ENCODE peak calls at places on chromosomes 6 and 20, in four cellular contexts. C is H1, D is HCT116, E is GM12878. J is an unnamed sample.

GRCh38 chr20:63822276-63822696 is 8.8 kb downstream of the ZBTB46 start:
- DNase-seq in C (no peak), D (no peak), E (no peak), J (no peak)

GRCh38 chr6:125745281-125746018 is 4.0 kb upstream of the HEY2 start:
- DNase-seq in C (peak; percentile 88), D (no peak), E (no peak), J (no peak)

GRCh38 chr20:13494019-13494418 is 144.7 kb downstream of the TASP1 start:
- DNase-seq in C (no peak), D (no peak), E (no peak), J (no peak)

GRCh38 chr6:44388876-44389275 is 1.4 kb downstream of the CDC5L start:
- DNase-seq in C (no peak), D (no peak), E (no peak), J (no peak)

GRCh38 chr6:161079566-161080262 is 88.1 kb downstream of the MAP3K4 start:
- DNase-seq in C (no peak), D (no peak), E (no peak), J (no peak)

GRCh38 chr6:156068870-156069269 is 613.2 kb upstream of the NOX3 start:
- DNase-seq in C (no peak), D (no peak), E (no peak), J (no peak)

GRCh38 chr6:148179786-148180185 is 162.9 kb upstream of the SASH1 start:
- DNase-seq in C (no peak), D (peak; percentile 10), E (no peak), J (peak; percentile 43)

GRCh38 chr20:51221791-51222408 is 199.0 kb upstream of the KCNG1 start:
- DNase-seq in C (peak; percentile 23), D (peak; percentile 40), E (no peak), J (no peak)

GRCh38 chr20:50391444-50392137 is 118.6 kb upstream of the PTPN1 start:
- DNase-seq in C (no peak), D (no peak), E (no peak), J (no peak)

GRCh38 chr6:3079700-3080099 is 11.4 kb downstream of the RIPK1 start:
- DNase-seq in C (no peak), D (no peak), E (no peak), J (no peak)

DNA sequence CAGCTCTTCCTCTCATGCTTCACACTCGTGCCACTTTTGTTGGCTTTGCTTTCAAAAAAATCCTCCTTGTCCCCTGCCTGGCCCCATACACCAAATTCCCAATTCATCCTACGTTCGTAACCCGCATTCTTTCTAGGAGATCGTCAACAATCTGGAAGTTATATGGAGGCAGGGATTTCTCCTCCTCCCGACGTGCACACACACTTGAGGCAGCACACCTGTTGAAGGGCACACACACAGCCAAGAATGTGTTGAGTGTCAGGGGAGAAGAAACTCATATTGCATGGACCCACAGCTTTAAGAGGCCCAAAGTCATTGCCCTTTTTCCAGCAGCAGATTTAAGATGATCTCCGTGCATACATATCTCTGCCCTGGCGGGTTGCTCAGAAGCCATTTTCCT is 28.9 kb downstream of the THBS2 start:
- DNase-seq in C (no peak), D (no peak), E (no peak), J (no peak)
- TF ChIP-seq SP1 in C (no peak), D (no peak), E (no peak), J (no peak)

DNA sequence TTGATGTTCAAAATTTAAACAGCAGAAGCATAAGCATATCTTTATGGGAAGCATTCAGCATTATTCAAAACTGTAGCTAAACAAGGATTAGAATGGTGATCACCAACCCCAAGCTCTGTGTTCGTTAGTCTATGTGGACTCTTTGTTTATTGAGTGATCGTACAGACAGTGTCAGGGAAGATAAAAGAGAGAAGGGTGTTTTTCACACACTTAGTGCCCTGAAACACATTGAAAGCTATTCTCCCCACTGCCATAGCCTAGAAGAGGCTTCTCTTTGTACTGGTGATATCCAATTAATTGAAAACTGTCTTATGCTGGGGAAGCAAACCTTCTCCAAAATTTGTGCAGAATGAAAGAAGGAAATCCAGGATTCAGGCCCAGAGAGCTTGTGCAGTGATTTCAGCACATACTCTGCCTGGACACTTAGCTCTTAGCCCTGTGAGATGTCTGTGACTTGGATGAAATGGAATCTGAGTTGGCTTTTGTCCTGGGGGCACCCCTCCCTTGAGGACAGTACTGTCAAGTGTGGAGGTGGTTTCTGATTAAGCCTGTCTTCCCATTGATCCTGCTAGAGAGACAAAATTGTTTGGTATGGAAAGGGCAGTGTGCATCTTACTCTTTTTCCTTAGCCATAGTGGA is 125.7 kb upstream of the MTHFD1L start:
- DNase-seq in C (no peak), D (no peak), E (no peak), J (no peak)
- TF ChIP-seq SP1 in C (no peak), D (no peak), E (no peak), J (no peak)

GRCh38 chr6:139243531-139243930 is 48.3 kb downstream of the TXLNB start:
- DNase-seq in C (no peak), D (no peak), E (no peak), J (no peak)
- TF ChIP-seq SP1 in C (no peak), D (no peak), E (no peak), J (no peak)

GRCh38 chr6:12345694-12346058 is 55.5 kb downstream of the EDN1 start:
- DNase-seq in C (no peak), D (no peak), E (no peak), J (no peak)

GRCh38 chr6:12343122-12343439 is 52.9 kb downstream of the EDN1 start:
- DNase-seq in C (no peak), D (no peak), E (no peak), J (no peak)

GRCh38 chr6:12344949-12345693 is 55.0 kb downstream of the EDN1 start:
- DNase-seq in C (no peak), D (no peak), E (no peak), J (no peak)

GRCh38 chr6:12342664-12343063 is 52.5 kb downstream of the EDN1 start:
- DNase-seq in C (no peak), D (no peak), E (no peak), J (no peak)

GRCh38 chr6:12343440-12344162 is 53.4 kb downstream of the EDN1 start:
- DNase-seq in C (no peak), D (no peak), E (no peak), J (no peak)
- TF ChIP-seq SP1 in C (no peak), D (no peak), E (no peak), J (no peak)

DNA sequence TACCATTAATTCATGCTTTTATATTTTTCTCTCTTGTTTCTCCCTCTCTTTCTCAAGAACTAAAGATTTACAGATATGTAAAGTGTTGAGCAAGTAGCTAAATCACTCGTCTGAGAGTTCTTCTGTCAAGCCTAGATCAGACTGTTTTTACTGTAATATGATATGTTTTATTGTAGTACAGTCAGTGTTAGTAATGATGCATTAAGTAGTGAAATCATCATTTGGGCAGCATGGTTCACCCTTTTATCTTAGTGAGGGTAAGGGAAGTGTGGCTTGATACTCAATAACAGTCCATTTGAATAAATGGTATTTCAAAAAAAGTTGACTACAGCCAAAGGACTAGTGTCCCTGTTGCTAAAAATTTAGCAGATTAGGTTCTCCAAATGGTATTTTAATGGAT is 9.2 kb downstream of the CYB5R4 start:
- DNase-seq in C (no peak), D (no peak), E (no peak), J (no peak)
- TF ChIP-seq SP1 in C (no peak), D (no peak), E (no peak), J (no peak)

DNA sequence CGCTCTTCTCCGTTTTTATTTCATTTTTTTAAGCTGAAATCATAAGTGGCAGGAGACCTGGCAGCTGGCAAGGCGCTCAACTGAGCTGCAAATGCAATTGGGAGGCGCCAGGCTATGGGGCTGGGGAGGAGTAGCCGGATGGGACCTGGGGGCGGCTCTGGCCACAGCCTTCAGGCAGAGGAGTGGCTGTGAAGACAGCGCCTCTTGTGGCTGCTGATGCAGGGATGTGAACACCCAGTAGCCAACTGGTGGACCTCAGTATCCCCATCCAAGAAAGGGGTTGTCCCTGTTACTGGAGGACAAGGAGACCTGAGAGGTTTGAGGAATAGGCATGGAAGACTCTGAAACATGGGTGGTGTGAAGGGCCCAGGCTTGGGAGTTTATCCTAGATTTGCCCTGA is 12.6 kb downstream of the KCNK17 start:
- DNase-seq in C (no peak), D (peak; percentile 41), E (no peak), J (peak; percentile 57)
- TF ChIP-seq SP1 in C (no peak), D (no peak), E (no peak), J (no peak)

GRCh38 chr6:26220353-26220970 is 133.2 kb downstream of the HFE start:
- DNase-seq in C (no peak), D (no peak), E (no peak), J (no peak)

GRCh38 chr6:26216886-26217713 is 129.9 kb downstream of the HFE start:
- DNase-seq in C (no peak), D (no peak), E (no peak), J (no peak)

GRCh38 chr6:26217714-26218075 is 130.5 kb downstream of the HFE start:
- DNase-seq in C (no peak), D (no peak), E (no peak), J (no peak)

GRCh38 chr6:26221186-26221585 is 134.0 kb downstream of the HFE start:
- DNase-seq in C (no peak), D (no peak), E (no peak), J (no peak)

GRCh38 chr6:26218824-26219223 is 131.6 kb downstream of the HFE start:
- DNase-seq in C (no peak), D (no peak), E (no peak), J (no peak)
- TF ChIP-seq SP1 in C (no peak), D (no peak), E (no peak), J (no peak)